ENCODE peak calls at places on chromosomes 7 and 10, in ten cellular contexts. N is brain pericyte; A is stimulated activated naive CD4-positive, alpha-beta T cell; C is AG09319; H is AG04450; O is adipocyte; P is activated naive CD4-positive, alpha-beta T cell; I is SJSA1; D is ELR; E is GM04504. W is an unnamed sample.

GRCh38 chr7:31114593-31115343 is 62.7 kb downstream of the ADCYAP1R1 start:
- DNase-seq in N (no peak), A (no peak), C (no peak), H (no peak), O (peak; percentile 54), P (no peak), I (no peak), D (peak; percentile 56), E (peak; percentile 8), W (no peak)

GRCh38 chr7:128838109-128838779 is 8.0 kb downstream of the FLNC start:
- DNase-seq in N (no peak), A (no peak), C (no peak), H (no peak), O (no peak), P (no peak), I (no peak), D (no peak), E (no peak), W (no peak)

GRCh38 chr10:116038259-116038658 is 234.7 kb downstream of the GFRA1 start:
- DNase-seq in N (no peak), A (no peak), C (peak; percentile 47), H (no peak), O (peak; percentile 94), P (no peak), I (peak; percentile 12), D (no peak), E (peak; percentile 62), W (no peak)

GRCh38 chr7:66921396-66921917 is 432 bp downstream of the TMEM248 start:
- DNase-seq in N (no peak), A (peak; percentile 34), C (peak; percentile 16), H (no peak), O (peak; percentile 78), P (no peak), I (no peak), D (peak; percentile 47), E (peak; percentile 34), W (no peak)

GRCh38 chr7:129471402-129471827 is 30.9 kb upstream of the SMKR1 start:
- DNase-seq in N (no peak), A (no peak), C (no peak), H (no peak), O (no peak), P (no peak), I (no peak), D (peak; percentile 57), E (no peak), W (no peak)

GRCh38 chr10:7432884-7433726 is 22.3 kb upstream of the SFMBT2 start:
- DNase-seq in N (no peak), A (no peak), C (no peak), H (no peak), O (no peak), P (no peak), I (no peak), D (no peak), E (no peak), W (no peak)

GRCh38 chr7:282621-283020 is 7.3 kb upstream of the FOXL3 start:
- DNase-seq in N (no peak), A (no peak), C (no peak), H (no peak), O (no peak), P (no peak), I (no peak), D (no peak), E (no peak), W (no peak)

GRCh38 chr7:76293407-76293901 is 9.0 kb upstream of the HSPB1 start:
- DNase-seq in N (no peak), A (no peak), C (no peak), H (no peak), O (no peak), P (no peak), I (no peak), D (no peak), E (no peak), W (no peak)

GRCh38 chr10:132001238-132001977 is 19.7 kb upstream of the BNIP3 start:
- DNase-seq in N (no peak), A (no peak), C (no peak), H (no peak), O (no peak), P (no peak), I (peak; percentile 31), D (no peak), E (no peak), W (no peak)

GRCh38 chr7:107961399-107961798 is 41.6 kb downstream of the LAMB1 start:
- DNase-seq in N (no peak), A (no peak), C (no peak), H (no peak), O (no peak), P (no peak), I (no peak), D (no peak), E (no peak), W (no peak)

GRCh38 chr7:117008849-117009531 is 55.7 kb downstream of the ST7 start:
- DNase-seq in N (no peak), A (no peak), C (no peak), H (no peak), O (no peak), P (no peak), I (peak; percentile 74), D (peak; percentile 78), E (peak; percentile 11), W (no peak)

GRCh38 chr10:87589653-87590052 is 70.0 kb upstream of the PAPSS2 start:
- DNase-seq in N (peak; percentile 70), A (no peak), C (peak; percentile 56), H (peak; percentile 16), O (peak; percentile 68), P (no peak), I (peak; percentile 14), D (peak; percentile 49), E (no peak), W (no peak)

GRCh38 chr10:78371118-78371517 is 337.5 kb downstream of the RPS24 start:
- DNase-seq in N (no peak), A (no peak), C (no peak), H (no peak), O (no peak), P (no peak), I (no peak), D (no peak), E (no peak), W (no peak)

GRCh38 chr10:131915484-131915883 is 14.7 kb downstream of the PPP2R2D start:
- DNase-seq in N (no peak), A (no peak), C (no peak), H (no peak), O (no peak), P (no peak), I (no peak), D (no peak), E (no peak), W (no peak)

GRCh38 chr7:45212606-45213005 is 55.0 kb downstream of the RAMP3 start:
- DNase-seq in N (no peak), A (no peak), C (no peak), H (no peak), O (no peak), P (no peak), I (no peak), D (no peak), E (no peak), W (no peak)

GRCh38 chr10:59891349-59891748 is 15.0 kb downstream of the CCDC6 start:
- DNase-seq in N (no peak), A (no peak), C (no peak), H (no peak), O (no peak), P (no peak), I (no peak), D (no peak), E (no peak), W (no peak)

GRCh38 chr7:2929321-2930201 is 85.5 kb upstream of the GNA12 start:
- DNase-seq in N (no peak), A (no peak), C (no peak), H (no peak), O (no peak), P (no peak), I (no peak), D (no peak), E (no peak), W (no peak)

GRCh38 chr7:104536956-104537355 is 208.6 kb downstream of the LHFPL3 start:
- DNase-seq in N (no peak), A (no peak), C (no peak), H (no peak), O (no peak), P (no peak), I (no peak), D (no peak), E (no peak), W (no peak)

GRCh38 chr10:43042503-43043341 is 34.1 kb upstream of the RET start:
- DNase-seq in N (no peak), A (no peak), C (no peak), H (no peak), O (no peak), P (no peak), I (no peak), D (no peak), E (no peak), W (no peak)

GRCh38 chr10:54587973-54588372 is 213.1 kb downstream of the PCDH15 start:
- DNase-seq in N (no peak), A (no peak), C (no peak), H (no peak), O (no peak), P (no peak), I (no peak), D (no peak), E (no peak), W (no peak)

GRCh38 chr10:104589431-104589830 is 51.7 kb upstream of the SORCS3 start:
- DNase-seq in N (no peak), A (no peak), C (no peak), H (no peak), O (no peak), P (no peak), I (no peak), D (peak; percentile 64), E (no peak), W (peak; percentile 10)

GRCh38 chr10:62399211-62399610 is 25.0 kb downstream of the ZNF365 start:
- DNase-seq in N (no peak), A (no peak), C (no peak), H (no peak), O (no peak), P (no peak), I (no peak), D (peak; percentile 31), E (no peak), W (no peak)

GRCh38 chr7:131480384-131481315 is 75.8 kb downstream of the PODXL start:
- DNase-seq in N (no peak), A (no peak), C (no peak), H (no peak), O (no peak), P (no peak), I (peak; percentile 84), D (peak; percentile 65), E (no peak), W (peak; percentile 14)

GRCh38 chr7:69245646-69246045 is 352.6 kb upstream of the AUTS2 start:
- DNase-seq in N (no peak), A (no peak), C (no peak), H (no peak), O (peak; percentile 9), P (no peak), I (no peak), D (no peak), E (no peak), W (no peak)

GRCh38 chr7:22208806-22209205 is 148.1 kb downstream of the RAPGEF5 start:
- DNase-seq in N (no peak), A (no peak), C (no peak), H (no peak), O (no peak), P (no peak), I (no peak), D (no peak), E (no peak), W (no peak)

GRCh38 chr10:11435621-11436020 is 175.8 kb downstream of the USP6NL start:
- DNase-seq in N (no peak), A (no peak), C (no peak), H (no peak), O (no peak), P (no peak), I (no peak), D (no peak), E (no peak), W (no peak)

GRCh38 chr10:60942604-60943269 is 1.2 kb downstream of the RHOBTB1 start:
- DNase-seq in N (no peak), A (no peak), C (no peak), H (no peak), O (peak; percentile 61), P (no peak), I (peak; percentile 73), D (peak; percentile 32), E (no peak), W (no peak)

GRCh38 chr10:8665322-8665721 is 610.8 kb downstream of the GATA3 start:
- DNase-seq in N (no peak), A (no peak), C (no peak), H (no peak), O (no peak), P (no peak), I (no peak), D (no peak), E (no peak), W (no peak)